ENCODE peak calls at places on chromosomes 7 and 10, in nine cellular contexts. T, A, W, Y, G, P, H, J and D are unnamed samples.

GRCh38 chr7:17598846-17599245 is 300.4 kb downstream of the AHR start:
- DNase-seq in T (no peak), A (peak; percentile 76), W (no peak), Y (no peak), G (no peak), P (no peak), H (no peak), J (no peak), D (no peak)

GRCh38 chr10:49353895-49354566 is 41.9 kb downstream of the DRGX start:
- DNase-seq in T (no peak), A (no peak), W (no peak), Y (no peak), G (no peak), P (no peak), H (no peak), J (no peak), D (no peak)

GRCh38 chr10:119026301-119027110 is 3.0 kb upstream of the NANOS1 start:
- DNase-seq in T (no peak), A (no peak), W (no peak), Y (no peak), G (no peak), P (no peak), H (no peak), J (no peak), D (no peak)

GRCh38 chr10:92156874-92157273 is 134.0 kb downstream of the CPEB3 start:
- DNase-seq in T (no peak), A (no peak), W (no peak), Y (no peak), G (no peak), P (no peak), H (no peak), J (peak; percentile 55), D (no peak)

GRCh38 chr7:138773176-138773575 is 24.6 kb upstream of the TMEM213 start:
- DNase-seq in T (no peak), A (no peak), W (no peak), Y (no peak), G (no peak), P (no peak), H (no peak), J (no peak), D (no peak)

GRCh38 chr10:84188815-84189214 is 5.5 kb upstream of the CDHR1 start:
- DNase-seq in T (no peak), A (no peak), W (no peak), Y (no peak), G (no peak), P (no peak), H (no peak), J (no peak), D (no peak)

GRCh38 chr10:101561068-101561915 is 26.8 kb downstream of the POLL start:
- DNase-seq in T (no peak), A (no peak), W (no peak), Y (no peak), G (no peak), P (no peak), H (no peak), J (no peak), D (no peak)

GRCh38 chr7:79180533-79180932 is 272.9 kb downstream of the MAGI2 start:
- DNase-seq in T (no peak), A (no peak), W (no peak), Y (no peak), G (no peak), P (no peak), H (no peak), J (no peak), D (no peak)

GRCh38 chr7:133602291-133602690 is 349.4 kb downstream of the EXOC4 start:
- DNase-seq in T (peak; percentile 31), A (no peak), W (no peak), Y (peak; percentile 90), G (no peak), P (no peak), H (no peak), J (no peak), D (no peak)

GRCh38 chr7:138116156-138116555 is 39.9 kb downstream of the AKR1D1 start:
- DNase-seq in T (peak; percentile 13), A (peak; percentile 54), W (no peak), Y (no peak), G (no peak), P (no peak), H (no peak), J (peak; percentile 75), D (no peak)